ENCODE peak calls at places on chromosomes 7 and 10, in five cellular contexts. L is A673, X is Calu3, H is GM12864, T is astrocyte of the spinal cord. B is an unnamed sample.

GRCh38 chr7:101330011-101330484 is 8.4 kb upstream of the IFT22 start:
- DNase-seq in L (no peak), X (no peak), H (no peak), T (no peak), B (no peak)

GRCh38 chr7:95622859-95623258 is 26.5 kb upstream of the PDK4 start:
- DNase-seq in L (no peak), X (no peak), H (no peak), T (no peak), B (no peak)

GRCh38 chr10:77408259-77408658 is 229.3 kb downstream of the KCNMA1 start:
- DNase-seq in L (no peak), X (no peak), H (no peak), T (no peak), B (no peak)

GRCh38 chr7:132581431-132581830 is 5.2 kb upstream of the PLXNA4 start:
- DNase-seq in L (no peak), X (no peak), H (no peak), T (no peak), B (no peak)

GRCh38 chr10:34721201-34721840 is 93.8 kb downstream of the PARD3 start:
- DNase-seq in L (peak), X (peak), H (no peak), T (peak), B (no peak)

GRCh38 chr7:154874409-154875113 is 128.4 kb downstream of the PAXIP1 start:
- DNase-seq in L (no peak), X (no peak), H (no peak), T (no peak), B (no peak)

GRCh38 chr10:116097239-116097751 is 175.7 kb downstream of the GFRA1 start:
- DNase-seq in L (no peak), X (no peak), H (no peak), T (no peak), B (no peak)

GRCh38 chr10:103504181-103504783 is 10.8 kb downstream of the NEURL1 start:
- DNase-seq in L (no peak), X (peak), H (peak), T (peak), B (no peak)

GRCh38 chr10:121615401-121615800 is 17.2 kb upstream of the FGFR2 start:
- DNase-seq in L (no peak), X (no peak), H (no peak), T (no peak), B (no peak)

GRCh38 chr10:28296023-28296422 is 6.8 kb downstream of the MPP7 start:
- DNase-seq in L (no peak), X (no peak), H (no peak), T (no peak), B (no peak)

GRCh38 chr10:28686835-28687682 is 9.7 kb downstream of the BAMBI start:
- DNase-seq in L (no peak), X (no peak), H (no peak), T (no peak), B (no peak)

GRCh38 chr7:112286294-112287086 is 80.0 kb downstream of the ZNF277 start:
- DNase-seq in L (peak), X (no peak), H (peak), T (no peak), B (no peak)

GRCh38 chr10:130477360-130477759 is 341.2 kb downstream of the GLRX3 start:
- DNase-seq in L (no peak), X (no peak), H (no peak), T (no peak), B (no peak)

GRCh38 chr10:31467791-31468535 is 148.9 kb downstream of the ZEB1 start:
- DNase-seq in L (no peak), X (peak), H (peak), T (no peak), B (peak)

GRCh38 chr10:90993340-90993739 is 72.5 kb upstream of the ANKRD1 start:
- DNase-seq in L (no peak), X (no peak), H (no peak), T (no peak), B (no peak)

GRCh38 chr7:24057243-24057642 is 226.7 kb upstream of the NPY start:
- DNase-seq in L (no peak), X (no peak), H (no peak), T (no peak), B (no peak)

GRCh38 chr7:35722054-35722849 is 27.3 kb upstream of the HERPUD2 start:
- DNase-seq in L (peak), X (no peak), H (no peak), T (no peak), B (no peak)

GRCh38 chr10:77041636-77042258 is 595.9 kb downstream of the KCNMA1 start:
- DNase-seq in L (peak), X (no peak), H (no peak), T (no peak), B (no peak)

GRCh38 chr10:48491422-48492139 is 113.3 kb downstream of the ARHGAP22 start:
- DNase-seq in L (no peak), X (no peak), H (no peak), T (no peak), B (no peak)

GRCh38 chr10:124708922-124709520 is 35.2 kb downstream of the FAM53B start:
- DNase-seq in L (peak), X (no peak), H (no peak), T (peak), B (no peak)

DNA sequence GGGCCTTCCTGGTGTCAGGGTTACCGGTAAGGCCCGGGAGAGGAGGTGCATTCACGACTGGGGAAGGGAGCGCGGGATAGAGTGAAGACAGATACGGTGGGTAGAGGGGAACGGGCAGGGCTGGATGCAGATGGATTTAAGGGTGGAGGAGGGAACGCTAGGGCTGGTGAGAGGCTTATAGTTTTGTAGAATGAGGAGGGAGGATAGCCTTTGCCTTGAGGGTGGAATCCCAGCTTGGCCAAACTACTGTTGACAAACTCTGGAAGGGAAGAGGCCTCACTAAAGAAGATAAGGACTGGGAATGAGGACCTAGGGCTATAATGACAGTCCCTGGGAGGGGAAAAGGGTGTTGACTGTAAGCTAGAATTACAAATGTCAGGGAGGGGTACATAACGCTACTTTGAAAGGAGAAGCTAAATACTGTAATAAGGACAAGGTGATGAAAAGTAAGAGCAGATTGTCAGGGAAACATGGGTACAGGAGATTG is 662 bp downstream of the BTRC start:
- DNase-seq in L (no peak), X (no peak), H (no peak), T (no peak), B (no peak)
- TF ChIP-seq CTCF in L (no peak), X (no peak), H (no peak), T (no peak), B (no peak)

GRCh38 chr10:104642001-104642270 is 846 bp downstream of the SORCS3 start:
- DNase-seq in L (no peak), X (no peak), H (no peak), T (no peak), B (no peak)

GRCh38 chr10:104643023-104643663 is 2.1 kb downstream of the SORCS3 start:
- DNase-seq in L (no peak), X (no peak), H (no peak), T (no peak), B (no peak)

GRCh38 chr10:104641150-104642000 is at the start of gene SORCS3:
- DNase-seq in L (no peak), X (no peak), H (no peak), T (peak), B (no peak)

GRCh38 chr10:104640339-104641149 is 546 bp upstream of the SORCS3 start:
- DNase-seq in L (no peak), X (no peak), H (no peak), T (peak), B (no peak)

DNA sequence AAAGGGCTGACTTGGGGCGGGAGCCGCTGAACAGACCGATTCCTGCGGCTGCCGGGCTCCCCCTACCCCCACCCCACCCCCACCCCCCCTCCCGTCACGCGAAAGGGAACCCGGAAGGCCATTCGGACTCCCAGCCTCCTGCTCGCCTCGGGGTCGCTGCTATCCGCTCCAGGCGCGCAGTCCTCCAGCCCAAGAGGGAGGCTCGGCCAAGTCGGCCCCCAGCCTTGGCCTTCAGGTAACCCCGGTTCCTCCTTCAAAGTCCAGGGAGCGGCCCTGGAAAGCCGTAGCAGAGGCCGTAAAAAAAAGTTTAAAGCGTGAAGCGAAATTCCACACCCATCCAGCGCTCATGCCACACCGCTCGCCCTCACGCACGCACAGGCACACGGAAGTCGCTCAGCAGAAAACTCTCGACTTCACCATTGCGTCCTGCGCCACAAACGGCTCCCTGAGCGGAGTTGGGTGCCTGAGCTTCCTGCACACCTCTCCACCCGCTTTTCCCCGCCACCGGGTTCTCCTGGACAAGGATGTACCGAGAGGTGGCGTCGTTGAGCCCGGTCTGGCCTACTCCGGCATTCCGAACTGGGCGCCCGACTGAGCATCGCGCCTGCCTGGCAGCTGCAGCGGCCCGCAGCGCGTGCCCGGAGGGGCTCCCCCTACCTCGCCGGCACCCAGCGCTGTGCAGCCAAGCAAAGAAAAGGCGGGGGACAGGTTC is 1.4 kb downstream of the SORCS3 start:
- DNase-seq in L (peak), X (no peak), H (no peak), T (peak), B (no peak)
- TF ChIP-seq CTCF in L (peak), X (no peak), H (peak), T (peak), B (no peak)

GRCh38 chr10:100878291-100878910 is 34.4 kb upstream of the SLF2 start:
- DNase-seq in L (peak), X (peak), H (no peak), T (peak), B (peak)
- TF ChIP-seq CTCF in L (peak), X (peak), H (peak), T (peak), B (peak)

GRCh38 chr7:75914655-75915415 is at the start of gene POR:
- DNase-seq in L (peak), X (peak), H (peak), T (peak), B (peak)
- TF ChIP-seq CTCF in L (no peak), X (no peak), H (no peak), T (no peak), B (no peak)

B was measured in GM10248.